ENCODE peak calls at places on chromosomes 6 and 20, in six cellular contexts. S is heart right ventricle; G is CD8-positive, alpha-beta memory T cell; F is RWPE1; T is psoas muscle; J is uterus. Y is an unnamed sample.

GRCh38 chr6:88869263-88870023 is 94.0 kb downstream of the RNGTT start:
- DNase-seq in J (no peak), F (no peak), S (no peak), G (no peak), T (no peak), Y (no peak)

GRCh38 chr6:42409582-42409981 is 42.1 kb downstream of the TRERF1 start:
- DNase-seq in S (no peak), G (no peak), J (no peak), F (no peak), T (no peak), Y (no peak)

GRCh38 chr6:22399693-22400092 is 102.9 kb upstream of the PRL start:
- DNase-seq in T (no peak), J (no peak), S (no peak), G (no peak), F (peak; percentile 17), Y (no peak)

GRCh38 chr20:51759769-51760510 is 8.2 kb downstream of the ATP9A start:
- DNase-seq in F (no peak), S (no peak), G (no peak), J (no peak), T (no peak), Y (no peak)

GRCh38 chr6:79601020-79601609 is 30.0 kb upstream of the SH3BGRL2 start:
- DNase-seq in F (no peak), T (no peak), J (no peak), S (no peak), G (no peak), Y (no peak)

GRCh38 chr20:37807901-37808751 is 94.8 kb upstream of the VSTM2L start:
- DNase-seq in T (no peak), S (no peak), G (no peak), J (no peak), F (no peak), Y (no peak)

GRCh38 chr6:16758163-16758975 is 2.9 kb downstream of the ATXN1 start:
- DNase-seq in T (no peak), F (no peak), G (no peak), J (no peak), S (no peak), Y (no peak)

GRCh38 chr6:168177492-168177891 is 98.5 kb upstream of the FRMD1 start:
- DNase-seq in J (no peak), T (no peak), S (no peak), G (no peak), F (no peak), Y (no peak)

GRCh38 chr6:83514877-83515466 is 2.6 kb downstream of the PRSS35 start:
- DNase-seq in J (peak; percentile 24), G (peak; percentile 3), S (peak; percentile 16), F (peak; percentile 38), T (no peak), Y (no peak)

GRCh38 chr6:42702200-42702599 is 20.2 kb downstream of the PRPH2 start:
- DNase-seq in J (no peak), T (no peak), S (no peak), G (no peak), F (peak; percentile 65), Y (no peak)

GRCh38 chr6:26537846-26538571 is at the start of gene HMGN4:
- DNase-seq in F (peak; percentile 88), S (peak; percentile 83), T (peak; percentile 91), G (peak; percentile 72), J (peak; percentile 84), Y (peak; percentile 77)

GRCh38 chr20:50788045-50788867 is 6.6 kb upstream of the BCAS4 start:
- DNase-seq in S (no peak), F (peak; percentile 73), J (peak; percentile 69), T (peak; percentile 40), G (no peak), Y (peak; percentile 39)

GRCh38 chr6:107128175-107128574 is 12.9 kb upstream of the BEND3 start:
- DNase-seq in T (no peak), J (no peak), S (no peak), F (no peak), G (no peak), Y (no peak)

GRCh38 chr6:47836046-47836445 is 54.2 kb downstream of the OPN5 start:
- DNase-seq in G (no peak), F (no peak), J (no peak), T (no peak), S (no peak), Y (no peak)

GRCh38 chr6:157235600-157236039 is 87.7 kb downstream of the TMEM242 start:
- DNase-seq in J (peak; percentile 73), F (peak; percentile 20), T (peak; percentile 83), S (peak; percentile 59), G (peak; percentile 27), Y (no peak)

GRCh38 chr6:75460636-75461035 is 33.0 kb downstream of the FILIP1 start:
- DNase-seq in F (no peak), T (no peak), S (no peak), J (no peak), G (no peak), Y (no peak)

GRCh38 chr6:30964075-30964474 is 19.4 kb upstream of the MUC21 start:
- DNase-seq in J (no peak), S (no peak), G (no peak), F (no peak), T (no peak), Y (no peak)

GRCh38 chr20:41011551-41012067 is 17.0 kb upstream of the TOP1 start:
- DNase-seq in S (no peak), T (no peak), F (no peak), G (no peak), J (no peak), Y (peak; percentile 67)

GRCh38 chr6:128605961-128606360 is 85.6 kb upstream of the PTPRK start:
- DNase-seq in J (no peak), S (no peak), G (no peak), T (no peak), F (peak; percentile 65), Y (no peak)

GRCh38 chr6:62285612-62286469 is at the start of gene KHDRBS2:
- DNase-seq in J (peak; percentile 39), F (peak; percentile 11), G (no peak), T (peak; percentile 89), S (peak; percentile 59), Y (peak; percentile 91)

GRCh38 chr6:158262082-158262481 is 50.2 kb upstream of the TULP4 start:
- DNase-seq in J (no peak), G (no peak), T (no peak), F (no peak), S (no peak), Y (no peak)

GRCh38 chr20:57930328-57930727 is 220.5 kb upstream of the PMEPA1 start:
- DNase-seq in T (no peak), F (no peak), S (no peak), J (no peak), G (no peak), Y (no peak)

GRCh38 chr6:104908031-104908430 is 48.3 kb upstream of the HACE1 start:
- DNase-seq in T (no peak), F (no peak), J (no peak), S (no peak), G (no peak), Y (no peak)

GRCh38 chr6:143155681-143156080 is 95.0 kb downstream of the AIG1 start:
- DNase-seq in T (no peak), G (no peak), J (no peak), F (no peak), S (no peak), Y (no peak)

GRCh38 chr6:89602713-89603112 is 35.8 kb downstream of the LYRM2 start:
- DNase-seq in J (no peak), G (no peak), T (no peak), F (no peak), S (no peak), Y (no peak)

DNA sequence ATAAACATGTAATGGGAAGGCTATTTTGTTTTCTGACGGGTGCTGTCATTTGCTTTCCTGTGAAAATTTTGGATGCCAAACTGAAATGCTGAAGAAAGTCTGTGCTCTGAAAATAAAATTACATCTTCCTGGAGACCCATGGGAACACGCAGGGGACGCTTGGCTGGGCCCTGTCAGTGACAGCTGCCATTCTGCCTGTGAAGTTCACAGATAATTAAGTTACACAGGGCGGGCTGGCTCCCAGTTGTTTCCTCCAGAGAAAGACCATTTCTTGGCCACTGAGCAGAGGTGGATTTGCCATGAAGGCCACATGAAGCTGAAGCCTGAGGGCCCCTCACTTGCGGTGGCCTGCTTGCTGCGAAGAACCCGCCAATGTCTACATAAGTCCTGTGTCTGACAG is 93.5 kb downstream of the TMEM170B start:
- DNase-seq in F (no peak), J (no peak), G (no peak), T (no peak), S (no peak), Y (no peak)
- H3K27ac ChIP-seq in F (no peak overlapping the region), J (no peak overlapping the region), G (no peak overlapping the region), T (no peak overlapping the region), S (no peak overlapping the region), Y (peak overlapping the region; percentile 40)

GRCh38 chr6:46376562-46376969 is 114.7 kb downstream of the RCAN2 start:
- DNase-seq in S (no peak), G (no peak), T (no peak), F (no peak), J (no peak), Y (no peak)

GRCh38 chr6:46380152-46380807 is 111.0 kb downstream of the RCAN2 start:
- DNase-seq in F (no peak), G (no peak), T (no peak), S (no peak), J (no peak), Y (no peak)

GRCh38 chr6:46378882-46379405 is 112.3 kb downstream of the RCAN2 start:
- DNase-seq in F (no peak), G (no peak), J (no peak), T (no peak), S (no peak), Y (no peak)

GRCh38 chr6:46377209-46377608 is 114.0 kb downstream of the RCAN2 start:
- DNase-seq in J (no peak), T (no peak), G (no peak), S (no peak), F (no peak), Y (no peak)

GRCh38 chr6:46378161-46378881 is 112.9 kb downstream of the RCAN2 start:
- DNase-seq in T (no peak), G (no peak), F (no peak), J (no peak), S (no peak), Y (no peak)
- H3K27ac ChIP-seq in T (no peak overlapping the region), G (no peak overlapping the region), F (no peak overlapping the region), J (no peak overlapping the region), S (no peak overlapping the region), Y (no peak overlapping the region)

DNA sequence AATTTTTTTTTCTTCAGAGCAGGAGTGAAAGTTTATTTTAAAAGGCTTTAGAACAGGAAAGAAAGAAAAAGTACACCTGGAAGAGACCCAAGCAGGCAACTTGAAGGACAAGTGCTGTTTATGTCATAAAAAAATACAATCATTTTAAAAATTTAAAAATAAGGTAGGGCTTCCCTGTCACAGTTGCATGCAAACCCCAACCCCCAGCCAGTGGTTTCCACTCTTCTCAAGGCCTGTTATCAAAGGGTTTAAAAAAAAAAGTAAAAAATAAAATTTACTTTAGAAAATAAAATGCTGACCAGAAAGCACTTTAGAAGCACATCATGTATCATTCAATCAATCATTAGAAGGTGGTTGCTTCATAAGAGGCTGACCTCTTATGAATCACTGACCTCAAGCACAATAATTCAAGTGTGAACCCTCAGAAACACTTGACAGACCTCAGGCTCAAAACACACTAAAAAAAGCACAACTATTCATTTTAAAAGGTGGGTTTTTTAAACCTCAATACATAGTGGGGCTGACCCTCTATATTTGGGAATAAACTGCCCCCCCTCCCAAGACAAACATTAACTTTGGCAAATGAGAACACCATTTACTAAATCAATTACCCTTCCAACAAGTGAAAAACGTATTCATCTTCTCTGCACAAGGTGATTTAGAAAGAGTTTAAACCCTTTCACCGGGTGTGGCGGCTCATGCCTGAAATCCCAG is 15.6 kb downstream of the ILRUN start:
- DNase-seq in F (peak; percentile 74), J (no peak), G (no peak), T (no peak), S (no peak), Y (no peak)
- H3K27ac ChIP-seq in F (peak overlapping the region; percentile 71), J (peak overlapping the region; percentile 67), G (no peak overlapping the region), T (peak overlapping the region; percentile 44), S (no peak overlapping the region), Y (no peak overlapping the region)

GRCh38 chr6:170026272-170027110 is 264.4 kb downstream of the DLL1 start:
- DNase-seq in F (peak; percentile 87), G (no peak), S (no peak), J (no peak), T (no peak), Y (peak; percentile 85)
- H3K27ac ChIP-seq in F (peak overlapping the region; percentile 96), G (no peak overlapping the region), S (no peak overlapping the region), J (no peak overlapping the region), T (peak overlapping the region; percentile 23), Y (peak overlapping the region; percentile 44)

Y was measured in lung.